ENCODE peak calls at places on chromosomes 3 and 15, in ten cellular contexts. One of them, this sample, is unnamed.

GRCh38 chr15:46857103-46857502 is 860.2 kb upstream of the SEMA6D start:
- DNase-seq in CD4-positive, CD25-positive, alpha-beta regulatory T cell: no peak
- DNase-seq in SK-N-SH: no peak
- DNase-seq in CD8-positive, alpha-beta memory T cell: no peak
- DNase-seq in Panc1: no peak
- DNase-seq in colonic mucosa: no peak
- DNase-seq in stomach: no peak
- DNase-seq in GM06990: no peak
- DNase-seq in BJ: no peak
- DNase-seq in AG04450: no peak
- DNase-seq in this sample: no peak

GRCh38 chr3:72092778-72093177 is 307.8 kb upstream of the PROK2 start:
- DNase-seq in colonic mucosa: no peak
- DNase-seq in CD8-positive, alpha-beta memory T cell: no peak
- DNase-seq in CD4-positive, CD25-positive, alpha-beta regulatory T cell: no peak
- DNase-seq in GM06990: no peak
- DNase-seq in AG04450: no peak
- DNase-seq in SK-N-SH: no peak
- DNase-seq in stomach: no peak
- DNase-seq in BJ: no peak
- DNase-seq in Panc1: no peak
- DNase-seq in this sample: no peak

GRCh38 chr3:149965278-149965677 is 5.4 kb downstream of the PFN2 start:
- DNase-seq in GM06990: no peak
- DNase-seq in BJ: no peak
- DNase-seq in SK-N-SH: no peak
- DNase-seq in AG04450: no peak
- DNase-seq in stomach: no peak
- DNase-seq in Panc1: no peak
- DNase-seq in colonic mucosa: no peak
- DNase-seq in CD8-positive, alpha-beta memory T cell: no peak
- DNase-seq in CD4-positive, CD25-positive, alpha-beta regulatory T cell: no peak
- DNase-seq in this sample: no peak

GRCh38 chr3:128112406-128112968 is 11.1 kb downstream of the RUVBL1 start:
- DNase-seq in colonic mucosa: no peak
- DNase-seq in CD4-positive, CD25-positive, alpha-beta regulatory T cell: peak; percentile 23
- DNase-seq in AG04450: peak; percentile 51
- DNase-seq in Panc1: peak; percentile 22
- DNase-seq in BJ: peak; percentile 60
- DNase-seq in SK-N-SH: peak; percentile 78
- DNase-seq in GM06990: no peak
- DNase-seq in CD8-positive, alpha-beta memory T cell: peak; percentile 36
- DNase-seq in stomach: no peak
- DNase-seq in this sample: peak; percentile 82

GRCh38 chr15:40128746-40129660 is 20.3 kb upstream of the BMF start:
- DNase-seq in AG04450: no peak
- DNase-seq in Panc1: no peak
- DNase-seq in SK-N-SH: no peak
- DNase-seq in CD4-positive, CD25-positive, alpha-beta regulatory T cell: no peak
- DNase-seq in CD8-positive, alpha-beta memory T cell: no peak
- DNase-seq in GM06990: no peak
- DNase-seq in BJ: no peak
- DNase-seq in colonic mucosa: no peak
- DNase-seq in stomach: no peak
- DNase-seq in this sample: peak; percentile 24

GRCh38 chr3:126028096-126028495 is 55.8 kb downstream of the SLC41A3 start:
- DNase-seq in CD8-positive, alpha-beta memory T cell: no peak
- DNase-seq in GM06990: no peak
- DNase-seq in stomach: no peak
- DNase-seq in CD4-positive, CD25-positive, alpha-beta regulatory T cell: no peak
- DNase-seq in AG04450: no peak
- DNase-seq in Panc1: no peak
- DNase-seq in SK-N-SH: no peak
- DNase-seq in BJ: no peak
- DNase-seq in colonic mucosa: no peak
- DNase-seq in this sample: no peak

GRCh38 chr15:70430029-70430428 is 332.3 kb upstream of the TLE3 start:
- DNase-seq in CD4-positive, CD25-positive, alpha-beta regulatory T cell: no peak
- DNase-seq in GM06990: no peak
- DNase-seq in BJ: no peak
- DNase-seq in stomach: no peak
- DNase-seq in Panc1: no peak
- DNase-seq in SK-N-SH: no peak
- DNase-seq in AG04450: peak; percentile 29
- DNase-seq in colonic mucosa: no peak
- DNase-seq in CD8-positive, alpha-beta memory T cell: no peak
- DNase-seq in this sample: no peak

GRCh38 chr3:152719264-152719663 is 115.7 kb upstream of the P2RY1 start:
- DNase-seq in Panc1: no peak
- DNase-seq in stomach: no peak
- DNase-seq in SK-N-SH: peak; percentile 0
- DNase-seq in BJ: no peak
- DNase-seq in colonic mucosa: no peak
- DNase-seq in AG04450: no peak
- DNase-seq in CD4-positive, CD25-positive, alpha-beta regulatory T cell: no peak
- DNase-seq in CD8-positive, alpha-beta memory T cell: no peak
- DNase-seq in GM06990: no peak
- DNase-seq in this sample: no peak

GRCh38 chr3:140244893-140245292 is 309.9 kb downstream of the CLSTN2 start:
- DNase-seq in GM06990: no peak
- DNase-seq in colonic mucosa: no peak
- DNase-seq in BJ: no peak
- DNase-seq in SK-N-SH: no peak
- DNase-seq in CD8-positive, alpha-beta memory T cell: no peak
- DNase-seq in AG04450: no peak
- DNase-seq in Panc1: no peak
- DNase-seq in CD4-positive, CD25-positive, alpha-beta regulatory T cell: no peak
- DNase-seq in stomach: no peak
- DNase-seq in this sample: no peak

GRCh38 chr3:66998899-66999235 is 760 bp downstream of the KBTBD8 start:
- DNase-seq in Panc1: no peak
- DNase-seq in SK-N-SH: no peak
- DNase-seq in BJ: no peak
- DNase-seq in stomach: no peak
- DNase-seq in GM06990: no peak
- DNase-seq in CD8-positive, alpha-beta memory T cell: no peak
- DNase-seq in AG04450: no peak
- DNase-seq in colonic mucosa: no peak
- DNase-seq in CD4-positive, CD25-positive, alpha-beta regulatory T cell: no peak
- DNase-seq in this sample: no peak

GRCh38 chr3:49133226-49133951 is 539 bp upstream of the LAMB2 start:
- DNase-seq in GM06990: no peak
- DNase-seq in stomach: peak; percentile 87
- DNase-seq in SK-N-SH: peak; percentile 89
- DNase-seq in BJ: peak; percentile 54
- DNase-seq in CD4-positive, CD25-positive, alpha-beta regulatory T cell: no peak
- DNase-seq in colonic mucosa: peak; percentile 90
- DNase-seq in CD8-positive, alpha-beta memory T cell: no peak
- DNase-seq in AG04450: peak; percentile 69
- DNase-seq in Panc1: no peak
- DNase-seq in this sample: peak; percentile 85

GRCh38 chr3:126416943-126417342 is 22.2 kb downstream of the CFAP100 start:
- DNase-seq in CD8-positive, alpha-beta memory T cell: no peak
- DNase-seq in BJ: no peak
- DNase-seq in AG04450: no peak
- DNase-seq in stomach: peak; percentile 3
- DNase-seq in Panc1: no peak
- DNase-seq in SK-N-SH: no peak
- DNase-seq in GM06990: no peak
- DNase-seq in colonic mucosa: no peak
- DNase-seq in CD4-positive, CD25-positive, alpha-beta regulatory T cell: no peak
- DNase-seq in this sample: no peak

DNA sequence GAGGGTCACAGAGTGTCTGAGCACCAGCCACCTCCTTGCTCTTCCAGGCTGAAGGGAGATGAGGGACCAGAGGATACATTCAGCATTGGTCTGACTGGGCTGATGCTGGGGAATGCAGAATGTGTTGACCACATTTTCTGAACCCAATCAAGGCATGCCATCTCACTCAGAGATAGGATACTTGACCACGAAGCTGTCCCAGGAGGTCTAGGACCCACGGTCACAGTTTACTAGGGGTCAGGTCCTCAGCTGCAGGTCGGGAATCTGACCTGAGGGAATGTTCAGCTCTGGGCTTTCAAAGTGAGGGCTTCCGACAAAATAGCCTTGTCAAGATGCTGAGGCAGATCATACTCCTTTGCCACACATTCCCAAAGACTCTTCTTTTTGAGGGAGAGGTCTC is 19.6 kb downstream of the PLA2G4E start:
- DNase-seq in GM06990: no peak
- DNase-seq in CD8-positive, alpha-beta memory T cell: no peak
- DNase-seq in colonic mucosa: no peak
- DNase-seq in BJ: no peak
- DNase-seq in Panc1: no peak
- DNase-seq in CD4-positive, CD25-positive, alpha-beta regulatory T cell: no peak
- DNase-seq in AG04450: no peak
- DNase-seq in SK-N-SH: no peak
- DNase-seq in stomach: no peak
- DNase-seq in this sample: no peak
- H3K27me3 ChIP-seq in GM06990: no peaks in the 10 kb centered on the region
- H3K27me3 ChIP-seq in CD8-positive, alpha-beta memory T cell: no peaks in the 10 kb centered on the region
- H3K27me3 ChIP-seq in colonic mucosa: no peaks in the 10 kb centered on the region
- H3K27me3 ChIP-seq in BJ: peaks cover 25% of the 10 kb centered on the region
- H3K27me3 ChIP-seq in Panc1: no peaks in the 10 kb centered on the region
- H3K27me3 ChIP-seq in CD4-positive, CD25-positive, alpha-beta regulatory T cell: no peaks in the 10 kb centered on the region
- H3K27me3 ChIP-seq in AG04450: peaks cover 55% of the 10 kb centered on the region
- H3K27me3 ChIP-seq in SK-N-SH: peaks cover 10% of the 10 kb centered on the region
- H3K27me3 ChIP-seq in stomach: no peaks in the 10 kb centered on the region
- H3K27me3 ChIP-seq in this sample: peaks cover 11% of the 10 kb centered on the region

DNA sequence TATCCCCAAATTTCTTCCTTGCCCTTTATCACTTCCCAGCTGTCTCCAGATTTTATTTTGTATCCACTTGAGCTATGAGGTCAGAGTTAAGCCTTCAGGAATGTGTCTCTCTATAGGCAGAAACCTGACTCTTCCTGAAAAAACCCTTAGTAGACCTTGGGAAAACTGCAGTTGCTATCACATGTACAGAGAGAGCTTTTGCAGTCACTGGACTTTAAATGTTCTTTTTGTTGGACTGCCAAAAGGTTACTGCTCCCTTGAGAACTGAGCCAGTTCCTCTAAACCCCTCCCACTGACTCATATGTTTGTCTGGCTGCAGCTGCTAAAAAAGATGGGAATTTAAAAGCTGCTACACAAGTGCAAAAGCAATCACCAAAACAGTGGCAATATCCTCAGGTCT is 169.1 kb upstream of the CCDC54 start:
- DNase-seq in CD4-positive, CD25-positive, alpha-beta regulatory T cell: no peak
- DNase-seq in CD8-positive, alpha-beta memory T cell: no peak
- DNase-seq in AG04450: peak; percentile 95
- DNase-seq in SK-N-SH: no peak
- DNase-seq in GM06990: no peak
- DNase-seq in colonic mucosa: peak; percentile 25
- DNase-seq in BJ: peak; percentile 92
- DNase-seq in Panc1: no peak
- DNase-seq in stomach: no peak
- DNase-seq in this sample: peak; percentile 58
- H3K4me3 ChIP-seq in CD4-positive, CD25-positive, alpha-beta regulatory T cell: no peak overlapping the region
- H3K4me3 ChIP-seq in CD8-positive, alpha-beta memory T cell: no peak overlapping the region
- H3K4me3 ChIP-seq in AG04450: no peak overlapping the region
- H3K4me3 ChIP-seq in SK-N-SH: no peak overlapping the region
- H3K4me3 ChIP-seq in GM06990: no peak overlapping the region
- H3K4me3 ChIP-seq in colonic mucosa: no peak overlapping the region
- H3K4me3 ChIP-seq in BJ: no peak overlapping the region
- H3K4me3 ChIP-seq in Panc1: no peak overlapping the region
- H3K4me3 ChIP-seq in stomach: no peak overlapping the region
- H3K4me3 ChIP-seq in this sample: no peak overlapping the region

GRCh38 chr15:51322622-51323296 is 15.6 kb downstream of the CYP19A1 start:
- DNase-seq in CD8-positive, alpha-beta memory T cell: no peak
- DNase-seq in colonic mucosa: no peak
- DNase-seq in Panc1: no peak
- DNase-seq in BJ: no peak
- DNase-seq in SK-N-SH: no peak
- DNase-seq in AG04450: no peak
- DNase-seq in stomach: peak; percentile 31
- DNase-seq in CD4-positive, CD25-positive, alpha-beta regulatory T cell: no peak
- DNase-seq in GM06990: no peak
- DNase-seq in this sample: no peak

GRCh38 chr15:51323749-51324148 is 14.6 kb downstream of the CYP19A1 start:
- DNase-seq in BJ: no peak
- DNase-seq in stomach: no peak
- DNase-seq in Panc1: no peak
- DNase-seq in AG04450: no peak
- DNase-seq in GM06990: no peak
- DNase-seq in colonic mucosa: no peak
- DNase-seq in SK-N-SH: no peak
- DNase-seq in CD4-positive, CD25-positive, alpha-beta regulatory T cell: no peak
- DNase-seq in CD8-positive, alpha-beta memory T cell: no peak
- DNase-seq in this sample: no peak

GRCh38 chr15:51319539-51319938 is 18.9 kb downstream of the CYP19A1 start:
- DNase-seq in SK-N-SH: no peak
- DNase-seq in BJ: no peak
- DNase-seq in CD8-positive, alpha-beta memory T cell: no peak
- DNase-seq in colonic mucosa: no peak
- DNase-seq in stomach: no peak
- DNase-seq in AG04450: no peak
- DNase-seq in CD4-positive, CD25-positive, alpha-beta regulatory T cell: no peak
- DNase-seq in Panc1: no peak
- DNase-seq in GM06990: no peak
- DNase-seq in this sample: no peak

GRCh38 chr15:51320843-51321242 is 17.6 kb downstream of the CYP19A1 start:
- DNase-seq in GM06990: no peak
- DNase-seq in CD4-positive, CD25-positive, alpha-beta regulatory T cell: no peak
- DNase-seq in BJ: no peak
- DNase-seq in colonic mucosa: no peak
- DNase-seq in AG04450: no peak
- DNase-seq in CD8-positive, alpha-beta memory T cell: no peak
- DNase-seq in stomach: no peak
- DNase-seq in Panc1: no peak
- DNase-seq in SK-N-SH: no peak
- DNase-seq in this sample: no peak

GRCh38 chr15:51321316-51321715 is 17.1 kb downstream of the CYP19A1 start:
- DNase-seq in SK-N-SH: no peak
- DNase-seq in CD8-positive, alpha-beta memory T cell: no peak
- DNase-seq in BJ: no peak
- DNase-seq in GM06990: no peak
- DNase-seq in stomach: no peak
- DNase-seq in Panc1: no peak
- DNase-seq in colonic mucosa: no peak
- DNase-seq in CD4-positive, CD25-positive, alpha-beta regulatory T cell: no peak
- DNase-seq in AG04450: no peak
- DNase-seq in this sample: no peak
- H3K27me3 ChIP-seq in SK-N-SH: no peaks in the 10 kb centered on the region
- H3K27me3 ChIP-seq in CD8-positive, alpha-beta memory T cell: no peaks in the 10 kb centered on the region
- H3K27me3 ChIP-seq in BJ: peaks cover 4% of the 10 kb centered on the region
- H3K27me3 ChIP-seq in GM06990: no peaks in the 10 kb centered on the region
- H3K27me3 ChIP-seq in stomach: no peaks in the 10 kb centered on the region
- H3K27me3 ChIP-seq in Panc1: peaks cover 3% of the 10 kb centered on the region
- H3K27me3 ChIP-seq in colonic mucosa: no peaks in the 10 kb centered on the region
- H3K27me3 ChIP-seq in CD4-positive, CD25-positive, alpha-beta regulatory T cell: no peaks in the 10 kb centered on the region
- H3K27me3 ChIP-seq in AG04450: peaks cover 28% of the 10 kb centered on the region
- H3K27me3 ChIP-seq in this sample: no peaks in the 10 kb centered on the region

DNA sequence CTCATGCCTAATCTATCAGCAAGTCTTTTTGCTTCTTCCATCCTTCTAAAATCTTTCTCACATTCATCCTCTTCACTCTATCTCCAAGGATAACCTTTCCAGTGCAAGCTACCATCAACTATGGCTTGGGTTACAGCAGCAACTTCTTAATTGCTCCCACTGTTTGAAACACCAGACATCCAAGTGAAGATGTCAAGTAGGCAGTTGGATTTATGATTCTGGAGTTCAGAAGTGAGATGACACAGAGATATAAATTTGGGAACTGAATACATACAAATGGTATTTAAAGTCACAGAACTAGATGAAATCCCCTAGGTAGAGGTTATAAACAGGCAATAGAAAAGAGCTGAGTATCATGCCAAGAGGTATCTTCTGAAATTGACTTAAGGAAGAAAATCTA is 3.7 kb downstream of the UBR1 start:
- DNase-seq in Panc1: no peak
- DNase-seq in BJ: no peak
- DNase-seq in colonic mucosa: no peak
- DNase-seq in SK-N-SH: no peak
- DNase-seq in stomach: no peak
- DNase-seq in AG04450: no peak
- DNase-seq in CD4-positive, CD25-positive, alpha-beta regulatory T cell: no peak
- DNase-seq in CD8-positive, alpha-beta memory T cell: no peak
- DNase-seq in GM06990: no peak
- DNase-seq in this sample: no peak
- H3K4me3 ChIP-seq in Panc1: no peak overlapping the region
- H3K4me3 ChIP-seq in BJ: no peak overlapping the region
- H3K4me3 ChIP-seq in colonic mucosa: no peak overlapping the region
- H3K4me3 ChIP-seq in SK-N-SH: no peak overlapping the region
- H3K4me3 ChIP-seq in stomach: no peak overlapping the region
- H3K4me3 ChIP-seq in AG04450: no peak overlapping the region
- H3K4me3 ChIP-seq in CD4-positive, CD25-positive, alpha-beta regulatory T cell: no peak overlapping the region
- H3K4me3 ChIP-seq in CD8-positive, alpha-beta memory T cell: no peak overlapping the region
- H3K4me3 ChIP-seq in GM06990: no peak overlapping the region
- H3K4me3 ChIP-seq in this sample: no peak overlapping the region

This sample was measured in SJSA1.